ENCODE peak calls at places on chromosomes 6 and 20, in four cellular contexts. P is stomach, S is sigmoid colon, I is prostate gland. X is an unnamed sample. For H3K4me1, the result is how much of the 10 kb centered on the place peaks cover.

GRCh38 chr6:34742094-34742493 is 15.2 kb upstream of the SNRPC start:
- DNase-seq in P (no peak), S (no peak), I (no peak), X (no peak)

GRCh38 chr20:63536241-63536977 is 767 bp downstream of the PTK6 start:
- DNase-seq in P (peak), S (no peak), I (no peak), X (peak)

GRCh38 chr20:48139262-48140041 is 354.2 kb upstream of the SULF2 start:
- DNase-seq in P (no peak), S (no peak), I (no peak), X (no peak)

GRCh38 chr6:53426117-53426516 is 77.4 kb upstream of the ELOVL5 start:
- DNase-seq in P (no peak), S (no peak), I (no peak), X (no peak)

GRCh38 chr20:5003626-5004025 is 2.3 kb upstream of the SLC23A2 start:
- DNase-seq in P (no peak), S (no peak), I (no peak), X (no peak)

GRCh38 chr6:167397712-167398111 is 72.8 kb downstream of the TTLL2 start:
- DNase-seq in P (no peak), S (no peak), I (no peak), X (no peak)

GRCh38 chr6:113271437-113271836 is 585.7 kb upstream of the MARCKS start:
- DNase-seq in P (no peak), S (no peak), I (no peak), X (no peak)

GRCh38 chr20:64093013-64093503 is 8.9 kb upstream of the LKAAEAR1 start:
- DNase-seq in P (no peak), S (no peak), I (no peak), X (no peak)

GRCh38 chr6:11494786-11495564 is 42.6 kb upstream of the TMEM170B start:
- DNase-seq in P (no peak), S (no peak), I (no peak), X (no peak)

GRCh38 chr6:100116409-100117194 is 122.6 kb upstream of the MCHR2 start:
- DNase-seq in P (no peak), S (no peak), I (peak), X (peak)

GRCh38 chr6:140051521-140052455 is 677.3 kb upstream of the CITED2 start:
- DNase-seq in P (no peak), S (no peak), I (no peak), X (no peak)

GRCh38 chr6:33949877-33950831 is 146.4 kb upstream of the MLN start:
- DNase-seq in P (no peak), S (no peak), I (no peak), X (peak)

GRCh38 chr20:10474606-10475184 is 39.6 kb downstream of the SLX4IP start:
- DNase-seq in P (no peak), S (peak), I (no peak), X (no peak)

GRCh38 chr6:53959717-53960116 is 151.5 kb upstream of the MLIP start:
- DNase-seq in P (no peak), S (no peak), I (no peak), X (no peak)

GRCh38 chr6:168581236-168581635 is 140.3 kb downstream of the SMOC2 start:
- DNase-seq in P (no peak), S (peak), I (peak), X (no peak)

GRCh38 chr6:161547617-161548016 is 273.8 kb upstream of the AGPAT4 start:
- DNase-seq in P (no peak), S (no peak), I (no peak), X (no peak)

GRCh38 chr6:162421004-162421403 is 306.6 kb downstream of the PRKN start:
- DNase-seq in P (no peak), S (no peak), I (no peak), X (no peak)

GRCh38 chr6:28462401-28462800 is 19.1 kb upstream of the ZSCAN23 start:
- DNase-seq in P (no peak), S (no peak), I (no peak), X (no peak)

GRCh38 chr6:166610104-166610503 is 16.9 kb downstream of the RPS6KA2 start:
- DNase-seq in P (no peak), S (no peak), I (no peak), X (no peak)

GRCh38 chr20:44803383-44803941 is 6.9 kb downstream of the RIMS4 start:
- DNase-seq in P (no peak), S (no peak), I (no peak), X (no peak)
- H3K4me1 ChIP-seq in P (under half), S (under half), I (under half), X (under half)

GRCh38 chr6:170177383-170178265 is 113.3 kb downstream of the DLL1 start:
- DNase-seq in P (peak), S (peak), I (peak), X (no peak)
- TF ChIP-seq POLR2AphosphoS5 in P (no peak), S (no peak), I (no peak), X (no peak)

GRCh38 chr6:164347455-164347854 is 932.9 kb downstream of the QKI start:
- DNase-seq in P (no peak), S (no peak), I (no peak), X (no peak)
- H3K4me1 ChIP-seq in P (under half), S (under half), I (under half), X (under half)

DNA sequence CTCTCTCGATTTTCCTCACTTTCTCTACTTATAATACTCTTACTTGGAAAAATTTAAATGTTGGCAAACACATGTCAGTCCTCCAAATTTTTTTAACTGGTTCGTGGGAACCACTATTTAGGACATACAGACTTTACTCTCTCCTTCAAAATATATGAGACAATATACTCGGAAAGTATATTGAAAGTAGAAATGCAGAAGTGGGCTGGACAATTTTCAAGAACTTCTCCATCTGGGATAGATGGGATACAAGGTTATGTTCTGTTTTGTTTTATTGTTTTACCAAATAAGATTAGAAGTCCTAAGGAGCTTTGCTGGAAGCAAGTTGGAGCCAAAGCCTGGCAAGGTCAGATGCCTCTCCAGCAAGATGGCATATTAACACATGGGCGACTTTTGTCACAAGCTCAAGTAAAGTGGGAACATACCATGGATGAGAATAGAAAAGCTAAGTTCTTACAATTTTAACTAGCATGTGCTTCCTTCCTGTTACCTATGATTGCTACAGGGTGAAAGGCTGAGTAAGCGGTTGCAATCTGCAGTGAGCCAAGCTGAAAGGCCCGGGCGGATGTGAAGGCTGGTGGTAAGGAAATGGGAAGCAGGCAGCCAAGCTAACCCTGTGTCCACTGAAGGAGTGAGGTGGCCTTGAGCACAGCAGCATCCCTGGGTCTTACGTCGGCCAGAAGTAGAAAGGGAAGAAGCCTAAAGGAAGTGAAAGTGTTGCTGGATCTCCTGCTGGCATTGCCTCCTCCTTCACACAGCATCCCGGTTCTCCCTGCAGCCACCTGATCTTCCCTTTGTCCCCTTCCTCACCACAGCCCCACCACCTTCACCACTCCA is 7.1 kb downstream of the MAP3K5 start:
- DNase-seq in P (peak), S (peak), I (no peak), X (peak)
- TF ChIP-seq POLR2AphosphoS5 in P (no peak), S (no peak), I (no peak), X (no peak)

GRCh38 chr6:39891976-39892375 is 42.3 kb downstream of the MOCS1 start:
- DNase-seq in P (no peak), S (no peak), I (no peak), X (no peak)

GRCh38 chr6:39891353-39891752 is 42.9 kb downstream of the MOCS1 start:
- DNase-seq in P (no peak), S (peak), I (no peak), X (no peak)

GRCh38 chr6:39892490-39893129 is 41.7 kb downstream of the MOCS1 start:
- DNase-seq in P (peak), S (no peak), I (peak), X (peak)

GRCh38 chr6:39896701-39897100 is 37.6 kb downstream of the MOCS1 start:
- DNase-seq in P (no peak), S (no peak), I (no peak), X (no peak)

DNA sequence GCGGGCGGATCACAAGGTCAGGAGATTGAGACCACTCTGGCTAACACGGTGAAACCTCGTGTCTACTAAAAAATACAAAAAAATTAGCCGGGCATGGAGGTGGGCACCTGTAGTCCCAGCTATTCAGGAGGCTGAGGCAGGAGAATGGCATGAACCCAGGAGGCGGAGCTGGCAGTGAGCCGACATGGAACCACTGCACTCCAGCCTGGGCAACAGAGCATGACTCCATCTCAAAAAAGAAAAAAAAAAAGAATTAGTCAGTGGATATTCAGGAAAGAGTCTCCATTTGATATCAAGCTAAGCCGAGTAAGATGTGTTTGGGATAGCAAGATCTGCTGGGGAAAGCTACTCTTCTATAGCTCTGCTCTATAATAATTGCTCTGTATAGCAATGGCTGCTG is 41.0 kb downstream of the MOCS1 start:
- DNase-seq in P (no peak), S (no peak), I (no peak), X (no peak)
- H3K4me1 ChIP-seq in P (under half), S (under half), I (under half), X (under half)

GRCh38 chr20:45406260-45407066 is 1.6 kb upstream of the DBNDD2 start:
- DNase-seq in P (peak), S (peak), I (peak), X (peak)
- TF ChIP-seq POLR2AphosphoS5 in P (no peak), S (peak), I (no peak), X (peak)

GRCh38 chr6:121399971-121400370 is 35.5 kb upstream of the GJA1 start:
- DNase-seq in P (no peak), S (no peak), I (no peak), X (no peak)

GRCh38 chr6:121393711-121394110 is 41.7 kb upstream of the GJA1 start:
- DNase-seq in P (no peak), S (no peak), I (no peak), X (no peak)

GRCh38 chr6:121395736-121396135 is 39.7 kb upstream of the GJA1 start:
- DNase-seq in P (no peak), S (no peak), I (no peak), X (no peak)

GRCh38 chr6:121389419-121389818 is 46.0 kb upstream of the GJA1 start:
- DNase-seq in P (no peak), S (no peak), I (no peak), X (no peak)

DNA sequence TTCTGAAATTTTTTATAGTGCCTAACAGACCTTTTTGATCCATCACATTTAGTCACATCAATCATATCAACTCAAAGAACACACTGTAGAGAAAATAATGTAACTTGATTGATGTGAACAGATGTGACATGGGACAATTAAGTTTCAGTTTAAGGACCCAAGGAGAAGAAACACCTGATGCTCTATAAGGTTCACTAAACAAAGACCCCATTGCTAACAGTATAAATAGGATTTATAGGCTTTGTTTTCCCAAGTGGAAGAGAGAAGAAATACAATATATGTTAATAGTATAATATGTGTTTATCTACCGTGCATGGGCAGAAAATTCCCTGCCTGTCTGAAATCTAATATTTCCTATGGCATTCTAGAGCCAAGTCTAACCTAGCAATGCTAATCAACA is 41.3 kb upstream of the GJA1 start:
- DNase-seq in P (no peak), S (no peak), I (no peak), X (no peak)
- H3K4me1 ChIP-seq in P (under half), S (under half), I (under half), X (under half)

X was measured in transverse colon.